ENCODE peak calls at places on chromosomes 6 and 20, in four cellular contexts. One of them, this sample, is unnamed.

GRCh38 chr6:74066168-74066871 is 370.3 kb downstream of the CD109 start:
- DNase-seq in K562: no peak
- DNase-seq in GM12878: no peak
- DNase-seq in HepG2: no peak
- DNase-seq in this sample: no peak

GRCh38 chr20:2879148-2879547 is 5.9 kb downstream of the PTPRA start:
- DNase-seq in K562: no peak
- DNase-seq in GM12878: no peak
- DNase-seq in HepG2: no peak
- DNase-seq in this sample: no peak

GRCh38 chr20:23125625-23126191 is 39.6 kb upstream of the CD93 start:
- DNase-seq in K562: no peak
- DNase-seq in GM12878: no peak
- DNase-seq in HepG2: no peak
- DNase-seq in this sample: no peak

GRCh38 chr20:36472656-36473071 is 68.7 kb upstream of the MYL9 start:
- DNase-seq in K562: peak
- DNase-seq in GM12878: no peak
- DNase-seq in HepG2: no peak
- DNase-seq in this sample: peak

GRCh38 chr20:47352332-47353223 is 3.9 kb downstream of the ZMYND8 start:
- DNase-seq in K562: no peak
- DNase-seq in GM12878: no peak
- DNase-seq in HepG2: no peak
- DNase-seq in this sample: no peak

GRCh38 chr6:17352302-17352701 is 41.1 kb upstream of the CAP2 start:
- DNase-seq in K562: no peak
- DNase-seq in GM12878: no peak
- DNase-seq in HepG2: peak
- DNase-seq in this sample: peak

GRCh38 chr20:57425150-57426013 is 34.2 kb downstream of the RBM38 start:
- DNase-seq in K562: peak
- DNase-seq in GM12878: no peak
- DNase-seq in HepG2: no peak
- DNase-seq in this sample: no peak

GRCh38 chr20:41524980-41525613 is 93.1 kb downstream of the CHD6 start:
- DNase-seq in K562: peak
- DNase-seq in GM12878: no peak
- DNase-seq in HepG2: no peak
- DNase-seq in this sample: no peak

GRCh38 chr6:55937227-55937626 is 61.8 kb upstream of the BMP5 start:
- DNase-seq in K562: no peak
- DNase-seq in GM12878: no peak
- DNase-seq in HepG2: no peak
- DNase-seq in this sample: no peak

GRCh38 chr20:48236485-48237055 is 451.3 kb upstream of the SULF2 start:
- DNase-seq in K562: no peak
- DNase-seq in GM12878: no peak
- DNase-seq in HepG2: no peak
- DNase-seq in this sample: no peak

GRCh38 chr6:7723041-7723447 is 2.9 kb upstream of the BMP6 start:
- DNase-seq in K562: peak
- DNase-seq in GM12878: no peak
- DNase-seq in HepG2: peak
- DNase-seq in this sample: peak

GRCh38 chr6:168371185-168371584 is 51.6 kb upstream of the DACT2 start:
- DNase-seq in K562: no peak
- DNase-seq in GM12878: no peak
- DNase-seq in HepG2: no peak
- DNase-seq in this sample: no peak

GRCh38 chr6:163253556-163254213 is 160.8 kb upstream of the QKI start:
- DNase-seq in K562: no peak
- DNase-seq in GM12878: no peak
- DNase-seq in HepG2: no peak
- DNase-seq in this sample: no peak

GRCh38 chr6:14635195-14635594 is 517.6 kb downstream of the CD83 start:
- DNase-seq in K562: no peak
- DNase-seq in GM12878: no peak
- DNase-seq in HepG2: no peak
- DNase-seq in this sample: no peak

GRCh38 chr20:63342561-63343459 is 18.3 kb downstream of the CHRNA4 start:
- DNase-seq in K562: no peak
- DNase-seq in GM12878: no peak
- DNase-seq in HepG2: no peak
- DNase-seq in this sample: no peak

GRCh38 chr6:96851858-96852257 is 14.6 kb upstream of the GPR63 start:
- DNase-seq in K562: no peak
- DNase-seq in GM12878: no peak
- DNase-seq in HepG2: no peak
- DNase-seq in this sample: no peak

GRCh38 chr6:21157186-21157929 is 436.2 kb upstream of the SOX4 start:
- DNase-seq in K562: no peak
- DNase-seq in GM12878: peak
- DNase-seq in HepG2: no peak
- DNase-seq in this sample: no peak

GRCh38 chr6:48840896-48841295 is 622.2 kb downstream of the MMUT start:
- DNase-seq in K562: no peak
- DNase-seq in GM12878: no peak
- DNase-seq in HepG2: no peak
- DNase-seq in this sample: no peak

GRCh38 chr6:48833916-48834315 is 629.1 kb downstream of the MMUT start:
- DNase-seq in K562: no peak
- DNase-seq in GM12878: no peak
- DNase-seq in HepG2: no peak
- DNase-seq in this sample: no peak

GRCh38 chr6:48834706-48835105 is 628.3 kb downstream of the MMUT start:
- DNase-seq in K562: no peak
- DNase-seq in GM12878: no peak
- DNase-seq in HepG2: no peak
- DNase-seq in this sample: no peak

GRCh38 chr6:48837744-48838143 is 625.3 kb downstream of the MMUT start:
- DNase-seq in K562: no peak
- DNase-seq in GM12878: no peak
- DNase-seq in HepG2: no peak
- DNase-seq in this sample: no peak

GRCh38 chr6:48835421-48835958 is 627.6 kb downstream of the MMUT start:
- DNase-seq in K562: no peak
- DNase-seq in GM12878: no peak
- DNase-seq in HepG2: no peak
- DNase-seq in this sample: no peak
- TF ChIP-seq POLR2AphosphoS2 in K562: no peak
- TF ChIP-seq POLR2AphosphoS2 in GM12878: no peak
- TF ChIP-seq POLR2AphosphoS2 in HepG2: no peak
- TF ChIP-seq POLR2AphosphoS2 in this sample: no peak

GRCh38 chr20:51126337-51126736 is 103.4 kb upstream of the KCNG1 start:
- DNase-seq in K562: no peak
- DNase-seq in GM12878: no peak
- DNase-seq in HepG2: no peak
- DNase-seq in this sample: no peak
- H3K4me3 ChIP-seq in K562: no peak
- H3K4me3 ChIP-seq in GM12878: no peak
- H3K4me3 ChIP-seq in HepG2: no peak
- H3K4me3 ChIP-seq in this sample: no peak

GRCh38 chr6:20033697-20034407 is 178.4 kb downstream of the MBOAT1 start:
- DNase-seq in K562: no peak
- DNase-seq in GM12878: no peak
- DNase-seq in HepG2: no peak
- DNase-seq in this sample: no peak
- TF ChIP-seq HDAC2 in K562: no peak
- TF ChIP-seq HDAC2 in GM12878: no peak
- TF ChIP-seq HDAC2 in HepG2: no peak
- TF ChIP-seq HDAC2 in this sample: no peak

GRCh38 chr6:72620866-72621242 is 1.0 kb upstream of the KCNQ5 start:
- DNase-seq in K562: no peak
- DNase-seq in GM12878: no peak
- DNase-seq in HepG2: no peak
- DNase-seq in this sample: no peak

GRCh38 chr6:72619883-72620696 is 1.8 kb upstream of the KCNQ5 start:
- DNase-seq in K562: peak
- DNase-seq in GM12878: peak
- DNase-seq in HepG2: no peak
- DNase-seq in this sample: no peak

GRCh38 chr6:72621243-72622093 is at the start of gene KCNQ5:
- DNase-seq in K562: peak
- DNase-seq in GM12878: no peak
- DNase-seq in HepG2: no peak
- DNase-seq in this sample: peak

GRCh38 chr6:72623808-72624207 is 1.9 kb downstream of the KCNQ5 start:
- DNase-seq in K562: no peak
- DNase-seq in GM12878: no peak
- DNase-seq in HepG2: no peak
- DNase-seq in this sample: no peak

DNA sequence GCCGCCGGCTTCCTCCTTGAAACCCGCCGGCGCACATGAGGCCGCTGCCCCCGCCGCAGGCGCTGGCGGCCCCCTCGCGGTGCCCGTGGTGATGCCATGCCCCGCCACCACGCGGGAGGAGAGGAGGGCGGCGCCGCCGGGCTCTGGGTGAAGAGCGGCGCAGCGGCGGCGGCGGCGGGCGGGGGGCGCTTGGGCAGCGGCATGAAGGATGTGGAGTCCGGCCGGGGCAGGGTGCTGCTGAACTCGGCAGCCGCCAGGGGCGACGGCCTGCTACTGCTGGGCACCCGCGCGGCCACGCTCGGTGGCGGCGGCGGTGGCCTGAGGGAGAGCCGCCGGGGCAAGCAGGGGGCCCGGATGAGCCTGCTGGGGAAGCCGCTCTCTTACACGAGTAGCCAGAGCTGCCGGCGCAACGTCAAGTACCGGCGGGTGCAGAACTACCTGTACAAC is 253 bp downstream of the KCNQ5 start:
- DNase-seq in K562: peak
- DNase-seq in GM12878: no peak
- DNase-seq in HepG2: no peak
- DNase-seq in this sample: peak
- TF ChIP-seq POLR2AphosphoS2 in K562: no peak
- TF ChIP-seq POLR2AphosphoS2 in GM12878: no peak
- TF ChIP-seq POLR2AphosphoS2 in HepG2: no peak
- TF ChIP-seq POLR2AphosphoS2 in this sample: no peak

GRCh38 chr6:51565472-51565871 is 521.9 kb downstream of the PKHD1 start:
- DNase-seq in K562: no peak
- DNase-seq in GM12878: no peak
- DNase-seq in HepG2: no peak
- DNase-seq in this sample: no peak
- H3K4me3 ChIP-seq in K562: no peak
- H3K4me3 ChIP-seq in GM12878: no peak
- H3K4me3 ChIP-seq in HepG2: no peak
- H3K4me3 ChIP-seq in this sample: no peak

DNA sequence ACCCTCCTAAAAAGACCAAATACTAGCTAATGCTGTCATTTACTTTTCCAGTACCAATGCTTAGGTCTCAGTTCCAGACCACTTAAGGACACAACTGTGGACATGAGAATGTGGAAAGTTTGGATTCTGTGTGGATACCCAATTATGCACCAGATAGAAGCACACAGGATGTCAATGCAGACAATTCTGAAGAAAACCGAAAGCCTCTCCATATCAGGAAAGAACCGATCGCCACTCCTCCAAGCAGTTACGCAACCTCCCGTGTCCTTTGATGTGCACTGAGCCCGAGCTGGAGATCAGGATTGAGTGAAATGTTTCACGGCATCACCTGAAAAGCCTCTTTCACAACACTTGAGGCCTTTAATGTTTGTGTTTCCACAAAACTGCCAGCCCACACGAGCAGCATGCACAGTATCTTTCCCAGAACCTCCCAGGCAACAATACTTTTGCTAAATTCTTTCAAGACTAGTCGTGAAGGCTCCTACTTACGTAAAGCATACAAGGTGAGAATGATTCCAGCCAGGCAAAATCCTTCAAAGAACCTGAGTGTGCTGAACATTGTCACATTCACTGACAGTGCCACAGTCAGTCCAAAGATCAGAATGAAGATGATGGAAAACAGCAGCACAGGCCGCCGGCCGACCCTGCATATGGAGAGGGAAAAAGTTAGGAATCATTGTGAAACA is 47.0 kb downstream of the SLC22A23 start:
- DNase-seq in K562: peak
- DNase-seq in GM12878: no peak
- DNase-seq in HepG2: peak
- DNase-seq in this sample: no peak
- TF ChIP-seq HDAC2 in K562: peak
- TF ChIP-seq HDAC2 in GM12878: no peak
- TF ChIP-seq HDAC2 in HepG2: peak
- TF ChIP-seq HDAC2 in this sample: no peak